ENCODE peak calls at places on chromosomes 1 and 21, in ten cellular contexts. D is lower leg skin; F is lower lobe of right lung; R is AG08396; W is prostate gland; Y is activated CD4-positive, alpha-beta T cell treated with anti-CD3 and anti-CD28 coated beads, Interleukin-2, amount 50 U/mL, for 48 hours; P is COR-L47; V is DMS 273 treated with DMSO at 0.1 percent for 48 hours; C is NCI-H2081; X is nephron progenitor cell. A is an unnamed sample.
A peak's percentile ranks its signal among the peaks of the same experiment; 100 is the strongest.

GRCh38 chr1:55052221-55053142 is 13.1 kb downstream of the PCSK9 start:
- DNase-seq in D (no peak), F (no peak), R (no peak), W (no peak), Y (no peak), P (no peak), V (no peak), C (no peak), X (no peak), A (no peak)

GRCh38 chr1:4027008-4027407 is 126.9 kb upstream of the C1orf174 start:
- DNase-seq in D (no peak), F (no peak), R (no peak), W (no peak), Y (no peak), P (no peak), V (no peak), C (no peak), X (no peak), A (no peak)

GRCh38 chr1:35876988-35877387 is 6.0 kb upstream of the AGO1 start:
- DNase-seq in D (no peak), F (no peak), R (peak; percentile 55), W (no peak), Y (no peak), P (no peak), V (no peak), C (no peak), X (peak; percentile 63), A (no peak)

GRCh38 chr21:23861908-23862504 is 1745.3 kb downstream of the MRPL39 start:
- DNase-seq in D (no peak), F (no peak), R (no peak), W (no peak), Y (no peak), P (no peak), V (no peak), C (no peak), X (no peak), A (no peak)

GRCh38 chr1:25501235-25502058 is 42.0 kb upstream of the LDLRAP1 start:
- DNase-seq in D (no peak), F (no peak), R (no peak), W (peak; percentile 47), Y (peak; percentile 32), P (no peak), V (no peak), C (no peak), X (no peak), A (peak; percentile 41)

GRCh38 chr1:215748431-215748830 is 181.3 kb downstream of the KCTD3 start:
- DNase-seq in D (no peak), F (no peak), R (no peak), W (no peak), Y (no peak), P (no peak), V (no peak), C (no peak), X (no peak), A (no peak)

GRCh38 chr1:184056921-184057496 is 5.5 kb downstream of the TSEN15 start:
- DNase-seq in D (no peak), F (no peak), R (peak; percentile 66), W (no peak), Y (no peak), P (no peak), V (no peak), C (no peak), X (no peak), A (peak; percentile 96)

GRCh38 chr1:43509007-43509739 is 21.5 kb upstream of the PTPRF start:
- DNase-seq in D (no peak), F (no peak), R (no peak), W (no peak), Y (no peak), P (no peak), V (peak; percentile 48), C (no peak), X (no peak), A (no peak)

GRCh38 chr21:29540289-29540688 is 241.6 kb downstream of the BACH1 start:
- DNase-seq in D (no peak), F (no peak), R (no peak), W (no peak), Y (no peak), P (no peak), V (no peak), C (no peak), X (no peak), A (no peak)

GRCh38 chr1:202625416-202626360 is 84.6 kb downstream of the SYT2 start:
- DNase-seq in D (peak; percentile 91), F (peak; percentile 77), R (peak; percentile 86), W (peak; percentile 32), Y (peak; percentile 70), P (no peak), V (peak; percentile 31), C (no peak), X (peak; percentile 80), A (no peak)